ENCODE peak calls at places on chromosomes 13 and 19, in four cellular contexts. O, J, H and Z are unnamed samples.

GRCh38 chr13:67223024-67223423 is 7.1 kb downstream of the PCDH9 start:
- DNase-seq in O (no peak), J (no peak), H (peak; percentile 60), Z (peak; percentile 59)

GRCh38 chr13:73141292-73141771 is 82.5 kb downstream of the KLF5 start:
- DNase-seq in O (peak; percentile 21), J (no peak), H (peak; percentile 15), Z (peak; percentile 30)

GRCh38 chr13:112774448-112774792 is 84.6 kb downstream of the ATP11A start:
- DNase-seq in O (no peak), J (no peak), H (no peak), Z (no peak)

GRCh38 chr13:112605531-112605990 is 17.6 kb upstream of the TUBGCP3 start:
- DNase-seq in O (no peak), J (no peak), H (no peak), Z (peak; percentile 6)

GRCh38 chr19:35913589-35913988 is 5.5 kb upstream of the TYROBP start:
- DNase-seq in O (no peak), J (no peak), H (peak; percentile 80), Z (peak; percentile 27)

GRCh38 chr19:53389591-53390377 is 5.2 kb upstream of the ZNF765 start:
- DNase-seq in O (no peak), J (peak; percentile 93), H (no peak), Z (no peak)

GRCh38 chr19:46860846-46861690 is at the start of gene ARHGAP35:
- DNase-seq in O (no peak), J (peak; percentile 82), H (no peak), Z (no peak)

GRCh38 chr19:46372901-46373572 is 26.1 kb downstream of the PPP5C start:
- DNase-seq in O (peak; percentile 11), J (peak; percentile 76), H (no peak), Z (peak; percentile 76)

GRCh38 chr13:101127741-101128353 is 288.5 kb downstream of the NALCN start:
- DNase-seq in O (peak; percentile 61), J (no peak), H (peak; percentile 53), Z (peak; percentile 57)

GRCh38 chr13:112103260-112103843 is 36.4 kb downstream of the SOX1 start:
- DNase-seq in O (peak; percentile 61), J (no peak), H (no peak), Z (no peak)

GRCh38 chr19:20325151-20325550 is 158.1 kb downstream of the ZNF486 start:
- DNase-seq in O (no peak), J (no peak), H (no peak), Z (no peak)

GRCh38 chr13:26979334-26979733 is 192.3 kb downstream of the USP12 start:
- DNase-seq in O (no peak), J (no peak), H (no peak), Z (no peak)

GRCh38 chr13:26977541-26977940 is 194.1 kb downstream of the USP12 start:
- DNase-seq in O (no peak), J (no peak), H (peak; percentile 49), Z (peak; percentile 37)

GRCh38 chr13:26978081-26978860 is 193.3 kb downstream of the USP12 start:
- DNase-seq in O (no peak), J (peak; percentile 56), H (no peak), Z (no peak)

GRCh38 chr13:26983533-26984315 is 187.9 kb downstream of the USP12 start:
- DNase-seq in O (no peak), J (no peak), H (no peak), Z (peak; percentile 65)

DNA sequence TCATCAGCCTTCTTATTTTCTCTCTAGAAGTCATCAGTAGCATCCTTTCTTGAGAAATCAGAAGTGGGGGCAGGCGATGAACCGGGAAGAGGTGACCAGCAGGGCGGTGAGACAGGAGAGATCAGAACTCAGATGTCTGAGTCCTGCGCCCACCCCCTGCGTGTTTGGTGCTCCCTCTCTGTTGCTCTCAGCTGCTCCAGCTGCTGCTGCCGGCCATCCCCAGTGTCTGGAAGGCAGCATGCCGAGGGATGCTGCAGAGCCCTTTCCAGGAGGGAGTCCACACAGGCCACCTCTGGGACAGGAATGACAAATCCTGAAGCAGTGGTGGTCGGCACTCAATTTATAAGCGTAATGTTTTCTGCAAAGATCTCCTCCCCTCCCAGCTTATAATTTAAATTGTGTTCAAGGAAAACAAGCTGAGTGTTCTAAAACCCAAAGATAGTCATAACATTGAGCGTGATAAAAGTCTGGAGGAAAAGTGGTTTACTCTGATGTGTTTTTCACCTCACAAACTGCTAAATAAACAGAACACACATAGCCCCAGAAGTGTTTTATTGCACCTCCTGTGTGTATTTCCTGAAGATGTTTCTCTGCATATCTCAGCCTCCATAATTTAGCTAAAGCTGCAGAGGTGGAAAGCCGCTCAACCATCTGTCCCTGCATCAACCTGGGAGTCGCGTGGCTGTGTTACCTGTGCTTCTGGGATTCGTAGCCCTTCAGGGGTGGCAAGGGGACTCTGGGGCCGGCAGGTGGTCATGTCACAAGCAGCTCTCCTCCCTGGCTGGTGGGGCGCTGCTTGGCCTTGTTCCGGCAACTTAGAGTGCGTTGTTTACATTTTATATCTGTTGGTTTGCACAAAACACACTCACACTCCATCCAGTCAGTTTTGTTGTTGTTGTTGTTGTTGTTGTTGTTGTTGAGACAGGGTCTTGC is 191.2 kb downstream of the USP12 start:
- DNase-seq in O (no peak), J (no peak), H (no peak), Z (no peak)
- H4K91ac ChIP-seq in O (no peak overlapping the region), J (no peak overlapping the region), H (peak overlapping the region; percentile 37), Z (peak overlapping the region; percentile 57)

GRCh38 chr19:45206328-45206727 is 27.7 kb downstream of the BLOC1S3 start:
- DNase-seq in O (no peak), J (no peak), H (no peak), Z (no peak)
- H2BK15ac ChIP-seq in O (no peak overlapping the region), J (no peak overlapping the region), H (no peak overlapping the region), Z (no peak overlapping the region)

DNA sequence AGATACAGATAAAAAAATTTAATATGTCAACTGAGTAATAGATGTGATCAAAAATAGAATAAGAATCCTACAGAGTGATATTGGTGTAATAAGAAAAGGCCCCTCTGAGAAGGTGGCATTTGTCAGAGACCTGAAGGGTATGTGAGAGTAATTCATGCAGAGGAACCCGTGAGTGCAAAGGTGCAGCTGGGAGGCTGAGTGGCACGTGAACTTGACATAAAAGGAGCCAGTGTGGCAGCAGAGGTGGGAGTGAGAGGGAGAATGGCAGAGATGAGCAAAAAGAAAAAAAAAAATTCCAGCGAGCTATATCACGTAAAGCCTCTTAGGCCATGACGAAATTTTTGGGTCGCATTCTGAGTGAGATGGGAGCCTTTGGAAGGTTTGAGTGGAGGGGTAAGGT is 588.9 kb downstream of the KCTD12 start:
- DNase-seq in O (no peak), J (no peak), H (no peak), Z (no peak)
- H3K4me1 ChIP-seq in O (no peaks in the 10 kb centered on the region), J (no peaks in the 10 kb centered on the region), H (no peaks in the 10 kb centered on the region), Z (no peaks in the 10 kb centered on the region)

GRCh38 chr19:1274852-1275259 is 474 bp upstream of the FAM174C start:
- DNase-seq in O (no peak), J (peak; percentile 66), H (no peak), Z (no peak)
- H4K91ac ChIP-seq in O (peak overlapping the region; percentile 54), J (no peak overlapping the region), H (no peak overlapping the region), Z (peak overlapping the region; percentile 25)

DNA sequence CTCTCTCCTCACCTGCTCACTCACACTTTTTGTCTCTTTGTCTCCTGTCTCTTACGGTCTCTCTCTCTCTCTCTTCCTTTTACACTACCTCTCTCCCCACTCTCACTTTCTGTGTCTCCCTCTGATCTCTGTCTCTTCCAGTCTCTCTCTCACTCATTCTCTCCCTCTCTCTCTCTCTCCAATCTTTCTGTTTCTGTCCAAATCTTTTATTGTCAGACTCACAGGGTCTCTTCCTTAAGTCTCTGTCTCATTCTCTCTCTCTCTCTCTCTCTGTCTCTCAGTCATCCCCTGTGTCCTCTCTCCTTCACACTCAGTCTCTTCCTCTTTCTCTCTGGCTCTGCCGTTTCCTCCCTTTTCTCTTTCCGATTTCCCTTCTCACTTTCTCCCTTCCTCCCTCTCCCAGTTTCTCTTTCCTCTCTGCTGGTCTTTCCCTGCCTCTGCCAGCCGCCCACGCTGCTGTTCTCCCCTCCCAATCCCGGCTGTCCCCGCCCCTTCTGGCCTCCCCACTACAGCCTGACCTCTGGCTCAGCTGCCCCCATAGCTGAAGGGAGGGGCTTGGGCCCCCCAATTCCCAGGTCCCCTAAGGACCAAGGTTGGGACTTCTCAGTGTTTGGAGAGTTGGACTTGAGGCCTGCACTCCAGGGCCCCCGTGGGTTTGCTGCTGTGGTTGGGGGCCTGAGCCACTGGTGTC is at the start of gene PLEKHA4:
- DNase-seq in O (no peak), J (peak; percentile 57), H (peak; percentile 49), Z (peak; percentile 81)
- H2BK15ac ChIP-seq in O (peak within 1 kb of the TSS; percentile 99), J (no peak within 1 kb of the TSS), H (peak within 1 kb of the TSS; percentile 76), Z (peak within 1 kb of the TSS; percentile 44)

GRCh38 chr13:78589206-78589605 is 14.1 kb downstream of the POU4F1 start:
- DNase-seq in O (peak; percentile 79), J (peak; percentile 71), H (peak; percentile 9), Z (no peak)
- H3K4me1 ChIP-seq in O (peaks cover 2% of the 10 kb centered on the region), J (no peaks in the 10 kb centered on the region), H (no peaks in the 10 kb centered on the region), Z (peaks cover 1% of the 10 kb centered on the region)